ENCODE peak calls at places on chromosomes 12 and 14, in four cellular contexts. One of them, this sample, is unnamed. For H3K36me3 and H3K4me1, the result is how much of the 10 kb centered on the place peaks cover.

GRCh38 chr12:29365091-29365490 is 15.9 kb downstream of the ERGIC2 start:
- DNase-seq in CD8-positive, alpha-beta T cell: no peak
- DNase-seq in lower lobe of right lung: no peak
- DNase-seq in keratinocyte: no peak
- DNase-seq in this sample: no peak

GRCh38 chr14:100056964-100057817 is 8.0 kb upstream of the EVL start:
- DNase-seq in keratinocyte: no peak
- DNase-seq in CD8-positive, alpha-beta T cell: peak
- DNase-seq in lower lobe of right lung: no peak
- DNase-seq in this sample: no peak

GRCh38 chr14:101903111-101903561 is 61.2 kb upstream of the DYNC1H1 start:
- DNase-seq in lower lobe of right lung: no peak
- DNase-seq in CD8-positive, alpha-beta T cell: no peak
- DNase-seq in keratinocyte: no peak
- DNase-seq in this sample: no peak

GRCh38 chr14:86203843-86204242 is 673.9 kb downstream of the FLRT2 start:
- DNase-seq in lower lobe of right lung: no peak
- DNase-seq in CD8-positive, alpha-beta T cell: no peak
- DNase-seq in keratinocyte: no peak
- DNase-seq in this sample: no peak

GRCh38 chr14:64979336-64980074 is 7.2 kb upstream of the FNTB start:
- DNase-seq in keratinocyte: no peak
- DNase-seq in lower lobe of right lung: no peak
- DNase-seq in CD8-positive, alpha-beta T cell: no peak
- DNase-seq in this sample: peak

GRCh38 chr12:9256341-9256740 is 48.1 kb upstream of the PZP start:
- DNase-seq in keratinocyte: no peak
- DNase-seq in lower lobe of right lung: no peak
- DNase-seq in CD8-positive, alpha-beta T cell: no peak
- DNase-seq in this sample: no peak

GRCh38 chr12:122023339-122024131 is 1.9 kb downstream of the BCL7A start:
- DNase-seq in keratinocyte: no peak
- DNase-seq in lower lobe of right lung: peak
- DNase-seq in CD8-positive, alpha-beta T cell: peak
- DNase-seq in this sample: peak

GRCh38 chr12:67006612-67007011 is 262.5 kb upstream of the CAND1 start:
- DNase-seq in keratinocyte: no peak
- DNase-seq in CD8-positive, alpha-beta T cell: no peak
- DNase-seq in lower lobe of right lung: no peak
- DNase-seq in this sample: no peak

GRCh38 chr12:75666126-75666979 is 154.9 kb upstream of the KRR1 start:
- DNase-seq in CD8-positive, alpha-beta T cell: no peak
- DNase-seq in keratinocyte: no peak
- DNase-seq in lower lobe of right lung: no peak
- DNase-seq in this sample: no peak

GRCh38 chr12:75975692-75976091 is 55.9 kb downstream of the PHLDA1 start:
- DNase-seq in keratinocyte: no peak
- DNase-seq in lower lobe of right lung: no peak
- DNase-seq in CD8-positive, alpha-beta T cell: no peak
- DNase-seq in this sample: no peak

GRCh38 chr14:51676549-51676948 is 24.8 kb downstream of the FRMD6 start:
- DNase-seq in CD8-positive, alpha-beta T cell: no peak
- DNase-seq in lower lobe of right lung: no peak
- DNase-seq in keratinocyte: no peak
- DNase-seq in this sample: no peak

GRCh38 chr12:19856389-19856788 is 417.1 kb downstream of the AEBP2 start:
- DNase-seq in CD8-positive, alpha-beta T cell: no peak
- DNase-seq in keratinocyte: no peak
- DNase-seq in lower lobe of right lung: no peak
- DNase-seq in this sample: no peak

GRCh38 chr14:75879031-75879430 is 102.8 kb downstream of the TGFB3 start:
- DNase-seq in CD8-positive, alpha-beta T cell: no peak
- DNase-seq in keratinocyte: peak
- DNase-seq in lower lobe of right lung: no peak
- DNase-seq in this sample: no peak

GRCh38 chr14:88597601-88598000 is 34.8 kb downstream of the ZC3H14 start:
- DNase-seq in lower lobe of right lung: no peak
- DNase-seq in CD8-positive, alpha-beta T cell: no peak
- DNase-seq in keratinocyte: no peak
- DNase-seq in this sample: no peak

GRCh38 chr14:78673845-78674244 is 503.7 kb downstream of the NRXN3 start:
- DNase-seq in lower lobe of right lung: no peak
- DNase-seq in CD8-positive, alpha-beta T cell: no peak
- DNase-seq in keratinocyte: no peak
- DNase-seq in this sample: no peak

GRCh38 chr12:130044991-130045621 is 117.2 kb upstream of the FZD10 start:
- DNase-seq in lower lobe of right lung: no peak
- DNase-seq in CD8-positive, alpha-beta T cell: no peak
- DNase-seq in keratinocyte: no peak
- DNase-seq in this sample: no peak

GRCh38 chr12:22287776-22288621 is 46.5 kb downstream of the ST8SIA1 start:
- DNase-seq in keratinocyte: no peak
- DNase-seq in CD8-positive, alpha-beta T cell: no peak
- DNase-seq in lower lobe of right lung: no peak
- DNase-seq in this sample: no peak

GRCh38 chr12:15320881-15321280 is 1.4 kb upstream of the PTPRO start:
- DNase-seq in keratinocyte: no peak
- DNase-seq in lower lobe of right lung: no peak
- DNase-seq in CD8-positive, alpha-beta T cell: no peak
- DNase-seq in this sample: no peak

GRCh38 chr12:65900912-65901672 is 76.8 kb downstream of the HMGA2 start:
- DNase-seq in keratinocyte: no peak
- DNase-seq in CD8-positive, alpha-beta T cell: no peak
- DNase-seq in lower lobe of right lung: no peak
- DNase-seq in this sample: no peak

GRCh38 chr12:130582286-130582685 is 133.8 kb downstream of the RIMBP2 start:
- DNase-seq in keratinocyte: no peak
- DNase-seq in CD8-positive, alpha-beta T cell: no peak
- DNase-seq in lower lobe of right lung: no peak
- DNase-seq in this sample: no peak

GRCh38 chr12:68614105-68614679 is 3.5 kb downstream of the RAP1B start:
- DNase-seq in CD8-positive, alpha-beta T cell: no peak
- DNase-seq in keratinocyte: no peak
- DNase-seq in lower lobe of right lung: no peak
- DNase-seq in this sample: no peak

GRCh38 chr14:71384007-71384605 is 476.8 kb downstream of the PCNX1 start:
- DNase-seq in lower lobe of right lung: no peak
- DNase-seq in keratinocyte: no peak
- DNase-seq in CD8-positive, alpha-beta T cell: no peak
- DNase-seq in this sample: no peak

GRCh38 chr14:49934638-49935037 is 41.8 kb downstream of the ARF6 start:
- DNase-seq in lower lobe of right lung: no peak
- DNase-seq in keratinocyte: no peak
- DNase-seq in CD8-positive, alpha-beta T cell: no peak
- DNase-seq in this sample: no peak

GRCh38 chr12:57479376-57480115 is at the start of gene ARHGAP9:
- DNase-seq in CD8-positive, alpha-beta T cell: peak
- DNase-seq in lower lobe of right lung: peak
- DNase-seq in keratinocyte: no peak
- DNase-seq in this sample: no peak

GRCh38 chr12:89461649-89462612 is 62.7 kb downstream of the GALNT4 start:
- DNase-seq in keratinocyte: no peak
- DNase-seq in lower lobe of right lung: no peak
- DNase-seq in CD8-positive, alpha-beta T cell: no peak
- DNase-seq in this sample: peak

GRCh38 chr12:125936502-125936901 is 871.3 kb downstream of the AACS start:
- DNase-seq in keratinocyte: no peak
- DNase-seq in lower lobe of right lung: no peak
- DNase-seq in CD8-positive, alpha-beta T cell: no peak
- DNase-seq in this sample: no peak

GRCh38 chr14:51663783-51664326 is 12.1 kb downstream of the FRMD6 start:
- DNase-seq in keratinocyte: no peak
- DNase-seq in lower lobe of right lung: no peak
- DNase-seq in CD8-positive, alpha-beta T cell: no peak
- DNase-seq in this sample: no peak

GRCh38 chr14:65958664-65959562 is 527.3 kb upstream of the CCDC196 start:
- DNase-seq in lower lobe of right lung: no peak
- DNase-seq in keratinocyte: no peak
- DNase-seq in CD8-positive, alpha-beta T cell: no peak
- DNase-seq in this sample: peak

GRCh38 chr12:88752183-88752582 is 171.9 kb upstream of the KITLG start:
- DNase-seq in lower lobe of right lung: no peak
- DNase-seq in keratinocyte: no peak
- DNase-seq in CD8-positive, alpha-beta T cell: no peak
- DNase-seq in this sample: no peak

GRCh38 chr12:121939992-121940766 is 21.8 kb downstream of the CFAP251 start:
- DNase-seq in CD8-positive, alpha-beta T cell: no peak
- DNase-seq in keratinocyte: no peak
- DNase-seq in lower lobe of right lung: no peak
- DNase-seq in this sample: no peak

DNA sequence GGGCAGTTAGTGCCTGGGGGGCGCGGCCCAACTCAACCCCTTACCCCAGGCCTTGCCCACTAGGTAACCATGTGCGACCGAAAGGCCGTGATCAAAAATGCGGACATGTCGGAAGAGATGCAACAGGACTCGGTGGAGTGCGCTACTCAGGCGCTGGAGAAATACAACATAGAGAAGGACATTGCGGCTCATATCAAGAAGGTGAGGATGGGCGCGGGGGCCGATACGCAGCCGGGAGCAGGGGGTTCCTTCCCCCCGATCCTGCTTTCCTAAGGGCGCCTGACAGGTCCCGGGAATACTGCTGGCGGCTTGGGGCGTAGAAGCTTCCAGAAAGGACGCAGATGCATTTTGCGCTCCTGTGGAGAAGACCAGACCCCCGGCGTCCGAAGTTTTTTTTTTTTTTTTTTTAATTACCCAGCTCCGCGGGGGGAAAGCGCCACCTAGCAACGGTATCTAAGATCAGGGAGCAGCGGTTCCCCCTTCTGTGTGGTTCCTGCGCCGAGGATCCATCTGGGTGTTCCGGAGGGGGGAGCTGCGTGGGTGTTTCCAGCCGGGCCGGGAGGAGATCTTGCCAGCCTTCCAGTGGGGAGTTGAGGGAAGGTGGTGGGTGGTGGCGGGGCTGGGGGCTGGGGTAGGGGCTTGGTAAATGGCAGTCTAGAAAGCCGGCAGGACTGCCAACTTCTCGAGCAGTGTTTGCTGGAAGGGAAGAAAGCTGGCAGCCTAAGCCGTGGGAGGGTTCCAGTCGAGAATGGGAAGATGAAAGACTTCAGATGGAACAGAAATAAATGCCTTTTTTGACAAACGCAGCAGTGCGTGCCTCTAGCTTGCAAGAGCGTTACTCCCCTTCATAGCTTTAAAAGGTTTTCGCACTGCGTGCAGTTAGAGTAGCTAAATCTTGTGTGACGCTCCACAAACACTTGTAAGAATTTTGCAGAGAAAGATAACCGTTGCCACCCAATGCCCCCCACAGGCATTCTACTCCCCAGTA is 734 bp downstream of the DYNLL1 start:
- DNase-seq in keratinocyte: no peak
- DNase-seq in CD8-positive, alpha-beta T cell: peak
- DNase-seq in lower lobe of right lung: peak
- DNase-seq in this sample: peak
- H3K4me3 ChIP-seq in keratinocyte: peak
- H3K4me3 ChIP-seq in CD8-positive, alpha-beta T cell: peak
- H3K4me3 ChIP-seq in lower lobe of right lung: peak
- H3K4me3 ChIP-seq in this sample: peak

DNA sequence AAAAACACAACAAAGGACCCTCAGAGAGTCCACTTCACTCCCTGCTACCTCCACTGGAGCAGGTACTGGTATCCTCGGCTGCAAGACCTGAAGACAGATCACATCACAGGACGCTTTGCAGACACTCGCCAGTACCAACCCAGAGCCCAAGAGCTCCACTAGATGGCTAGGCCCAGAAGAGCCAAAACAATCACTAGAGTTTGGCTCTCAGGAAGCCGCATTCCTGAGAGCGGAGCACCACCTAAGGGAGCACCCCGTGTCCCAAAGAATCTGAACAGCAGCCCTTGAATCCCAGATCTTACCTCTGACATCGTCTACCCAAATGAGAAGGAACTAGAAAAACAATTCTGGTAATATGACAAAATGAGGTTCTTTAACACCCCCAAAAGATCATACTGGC is 399.8 kb downstream of the RAD51B start:
- DNase-seq in lower lobe of right lung: no peak
- DNase-seq in CD8-positive, alpha-beta T cell: no peak
- DNase-seq in keratinocyte: no peak
- DNase-seq in this sample: no peak
- H3K36me3 ChIP-seq in lower lobe of right lung: under half
- H3K36me3 ChIP-seq in CD8-positive, alpha-beta T cell: under half
- H3K36me3 ChIP-seq in keratinocyte: under half
- H3K36me3 ChIP-seq in this sample: under half

GRCh38 chr12:105224399-105224798 is 11.6 kb downstream of the APPL2 start:
- DNase-seq in keratinocyte: no peak
- DNase-seq in lower lobe of right lung: no peak
- DNase-seq in CD8-positive, alpha-beta T cell: no peak
- DNase-seq in this sample: no peak

GRCh38 chr12:105222326-105222655 is 13.7 kb downstream of the APPL2 start:
- DNase-seq in lower lobe of right lung: no peak
- DNase-seq in keratinocyte: no peak
- DNase-seq in CD8-positive, alpha-beta T cell: no peak
- DNase-seq in this sample: no peak

GRCh38 chr12:105223884-105224283 is 12.1 kb downstream of the APPL2 start:
- DNase-seq in keratinocyte: no peak
- DNase-seq in lower lobe of right lung: no peak
- DNase-seq in CD8-positive, alpha-beta T cell: no peak
- DNase-seq in this sample: no peak

GRCh38 chr12:105222726-105223357 is 13.1 kb downstream of the APPL2 start:
- DNase-seq in CD8-positive, alpha-beta T cell: no peak
- DNase-seq in keratinocyte: no peak
- DNase-seq in lower lobe of right lung: no peak
- DNase-seq in this sample: no peak

DNA sequence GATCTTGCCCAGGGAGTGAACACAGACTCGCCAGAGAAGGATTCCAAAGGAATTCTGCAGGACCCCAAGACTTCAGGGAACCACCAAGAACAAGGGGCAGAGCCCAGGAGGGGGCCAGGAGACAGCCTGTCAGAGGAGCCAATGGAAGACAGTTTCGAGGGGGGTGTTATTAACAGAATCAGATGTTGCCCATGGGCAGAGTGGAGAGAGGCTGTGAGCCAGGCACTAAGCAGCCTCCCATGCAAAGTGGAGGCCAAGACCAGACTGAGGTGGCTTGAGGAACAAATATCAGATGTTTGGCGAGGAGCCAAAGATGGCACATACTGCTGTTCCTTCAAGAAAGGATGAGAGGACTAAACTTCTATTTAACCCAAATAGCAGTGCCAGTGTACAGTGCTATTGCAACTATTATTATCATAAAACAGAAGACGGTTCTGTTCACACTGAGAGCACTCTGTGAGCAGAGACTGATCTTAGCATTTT is 12.6 kb downstream of the APPL2 start:
- DNase-seq in keratinocyte: no peak
- DNase-seq in CD8-positive, alpha-beta T cell: no peak
- DNase-seq in lower lobe of right lung: no peak
- DNase-seq in this sample: no peak
- H3K4me1 ChIP-seq in keratinocyte: under half
- H3K4me1 ChIP-seq in CD8-positive, alpha-beta T cell: under half
- H3K4me1 ChIP-seq in lower lobe of right lung: under half
- H3K4me1 ChIP-seq in this sample: under half

DNA sequence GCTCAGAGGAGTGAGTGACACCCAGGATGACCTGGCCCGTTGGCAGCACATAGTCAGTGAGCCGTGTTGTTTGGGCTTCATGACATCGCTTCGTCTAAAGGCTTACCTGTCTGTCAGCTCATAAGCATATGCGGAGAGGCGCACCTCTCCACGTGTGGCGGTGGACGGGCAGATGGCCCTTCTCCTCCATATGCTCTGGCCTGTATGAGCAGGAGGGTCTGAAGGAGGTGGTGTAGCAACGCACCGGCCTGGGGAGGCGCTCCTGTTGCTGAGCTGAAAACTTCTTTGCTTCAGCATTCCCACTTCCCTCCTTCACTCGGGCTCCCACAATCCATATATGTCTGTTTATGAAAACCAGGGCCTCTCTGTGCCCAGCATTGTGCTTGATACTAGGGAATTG is 186.1 kb downstream of the TSPAN9 start:
- DNase-seq in lower lobe of right lung: no peak
- DNase-seq in CD8-positive, alpha-beta T cell: no peak
- DNase-seq in keratinocyte: no peak
- DNase-seq in this sample: no peak
- H3K4me3 ChIP-seq in lower lobe of right lung: no peak
- H3K4me3 ChIP-seq in CD8-positive, alpha-beta T cell: no peak
- H3K4me3 ChIP-seq in keratinocyte: no peak
- H3K4me3 ChIP-seq in this sample: no peak

This sample was measured in HAP-1.